ENCODE peak calls at places on chromosome 11, in five cellular contexts. One of them, this sample, is unnamed.
A peak's percentile ranks its signal among the peaks of the same experiment; 100 is the strongest.

GRCh38 chr11:46183819-46184218 is 62.6 kb upstream of the PHF21A start:
- DNase-seq in lung: no peak
- DNase-seq in cardiac fibroblast: no peak
- DNase-seq in choroid plexus epithelial cell: peak; percentile 73
- DNase-seq in bronchial epithelial cell: peak; percentile 91
- DNase-seq in this sample: peak; percentile 4

GRCh38 chr11:64720640-64721358 is 2.2 kb downstream of the NRXN2 start:
- DNase-seq in lung: no peak
- DNase-seq in cardiac fibroblast: no peak
- DNase-seq in choroid plexus epithelial cell: no peak
- DNase-seq in bronchial epithelial cell: no peak
- DNase-seq in this sample: no peak

GRCh38 chr11:46298699-46299424 is 21.4 kb downstream of the CREB3L1 start:
- DNase-seq in lung: no peak
- DNase-seq in cardiac fibroblast: peak; percentile 75
- DNase-seq in choroid plexus epithelial cell: peak; percentile 89
- DNase-seq in bronchial epithelial cell: peak; percentile 90
- DNase-seq in this sample: peak; percentile 85

GRCh38 chr11:120798854-120799253 is 225.0 kb upstream of the TBCEL start:
- DNase-seq in lung: no peak
- DNase-seq in cardiac fibroblast: no peak
- DNase-seq in choroid plexus epithelial cell: no peak
- DNase-seq in bronchial epithelial cell: no peak
- DNase-seq in this sample: no peak

GRCh38 chr11:89321401-89321800 is 143.7 kb downstream of the TYR start:
- DNase-seq in lung: no peak
- DNase-seq in cardiac fibroblast: no peak
- DNase-seq in choroid plexus epithelial cell: no peak
- DNase-seq in bronchial epithelial cell: peak; percentile 57
- DNase-seq in this sample: peak; percentile 48

GRCh38 chr11:130428692-130429681 is 578 bp upstream of the ADAMTS8 start:
- DNase-seq in lung: no peak
- DNase-seq in cardiac fibroblast: no peak
- DNase-seq in choroid plexus epithelial cell: no peak
- DNase-seq in bronchial epithelial cell: no peak
- DNase-seq in this sample: no peak

GRCh38 chr11:5364214-5364613 is 12.9 kb downstream of the OR51B6 start:
- DNase-seq in lung: no peak
- DNase-seq in cardiac fibroblast: peak; percentile 65
- DNase-seq in choroid plexus epithelial cell: peak; percentile 91
- DNase-seq in bronchial epithelial cell: no peak
- DNase-seq in this sample: peak; percentile 73

GRCh38 chr11:69327741-69328191 is 33.8 kb downstream of the MYEOV start:
- DNase-seq in lung: no peak
- DNase-seq in cardiac fibroblast: no peak
- DNase-seq in choroid plexus epithelial cell: no peak
- DNase-seq in bronchial epithelial cell: no peak
- DNase-seq in this sample: no peak

GRCh38 chr11:102197759-102198158 is 87.5 kb downstream of the YAP1 start:
- DNase-seq in lung: no peak
- DNase-seq in cardiac fibroblast: no peak
- DNase-seq in choroid plexus epithelial cell: no peak
- DNase-seq in bronchial epithelial cell: no peak
- DNase-seq in this sample: no peak

GRCh38 chr11:62707277-62707771 is at the start of the genes BSCL2 and GNG3:
- DNase-seq in lung: no peak
- DNase-seq in cardiac fibroblast: no peak
- DNase-seq in choroid plexus epithelial cell: no peak
- DNase-seq in bronchial epithelial cell: no peak
- DNase-seq in this sample: no peak

GRCh38 chr11:68750197-68750987 is 928 bp downstream of the TESMIN start:
- DNase-seq in lung: no peak
- DNase-seq in cardiac fibroblast: no peak
- DNase-seq in choroid plexus epithelial cell: no peak
- DNase-seq in bronchial epithelial cell: no peak
- DNase-seq in this sample: no peak

GRCh38 chr11:69965821-69966582 is 112.1 kb upstream of the ANO1 start:
- DNase-seq in lung: no peak
- DNase-seq in cardiac fibroblast: no peak
- DNase-seq in choroid plexus epithelial cell: no peak
- DNase-seq in bronchial epithelial cell: no peak
- DNase-seq in this sample: no peak

GRCh38 chr11:123704341-123704740 is 37.1 kb downstream of the ZNF202 start:
- DNase-seq in lung: no peak
- DNase-seq in cardiac fibroblast: no peak
- DNase-seq in choroid plexus epithelial cell: no peak
- DNase-seq in bronchial epithelial cell: no peak
- DNase-seq in this sample: no peak

GRCh38 chr11:3170756-3171670 is 5.9 kb upstream of the OSBPL5 start:
- DNase-seq in lung: no peak
- DNase-seq in cardiac fibroblast: no peak
- DNase-seq in choroid plexus epithelial cell: no peak
- DNase-seq in bronchial epithelial cell: no peak
- DNase-seq in this sample: no peak

GRCh38 chr11:47979378-47980092 is 824 bp upstream of the PTPRJ start:
- DNase-seq in lung: no peak
- DNase-seq in cardiac fibroblast: no peak
- DNase-seq in choroid plexus epithelial cell: no peak
- DNase-seq in bronchial epithelial cell: no peak
- DNase-seq in this sample: no peak

GRCh38 chr11:18713646-18714442 is 12.1 kb downstream of the IGSF22 start:
- DNase-seq in lung: no peak
- DNase-seq in cardiac fibroblast: no peak
- DNase-seq in choroid plexus epithelial cell: no peak
- DNase-seq in bronchial epithelial cell: no peak
- DNase-seq in this sample: no peak

GRCh38 chr11:111403021-111403725 is 24.1 kb upstream of the POU2AF1 start:
- DNase-seq in lung: no peak
- DNase-seq in cardiac fibroblast: no peak
- DNase-seq in choroid plexus epithelial cell: no peak
- DNase-seq in bronchial epithelial cell: no peak
- DNase-seq in this sample: no peak

GRCh38 chr11:44382648-44383240 is 72.8 kb upstream of the ALX4 start:
- DNase-seq in lung: no peak
- DNase-seq in cardiac fibroblast: no peak
- DNase-seq in choroid plexus epithelial cell: no peak
- DNase-seq in bronchial epithelial cell: no peak
- DNase-seq in this sample: no peak

GRCh38 chr11:69398529-69399492 is 82.7 kb upstream of the LINC01488 start:
- DNase-seq in lung: no peak
- DNase-seq in cardiac fibroblast: peak; percentile 30
- DNase-seq in choroid plexus epithelial cell: peak; percentile 21
- DNase-seq in bronchial epithelial cell: peak; percentile 88
- DNase-seq in this sample: no peak

GRCh38 chr11:33396361-33396760 is 139.2 kb downstream of the HIPK3 start:
- DNase-seq in lung: no peak
- DNase-seq in cardiac fibroblast: no peak
- DNase-seq in choroid plexus epithelial cell: no peak
- DNase-seq in bronchial epithelial cell: no peak
- DNase-seq in this sample: no peak

GRCh38 chr11:118322721-118323120 is 18.2 kb downstream of the CD3E start:
- DNase-seq in lung: no peak
- DNase-seq in cardiac fibroblast: no peak
- DNase-seq in choroid plexus epithelial cell: no peak
- DNase-seq in bronchial epithelial cell: no peak
- DNase-seq in this sample: no peak

GRCh38 chr11:82790723-82791487 is 57.2 kb upstream of the FAM181B start:
- DNase-seq in lung: no peak
- DNase-seq in cardiac fibroblast: peak; percentile 5
- DNase-seq in choroid plexus epithelial cell: no peak
- DNase-seq in bronchial epithelial cell: no peak
- DNase-seq in this sample: peak; percentile 2

GRCh38 chr11:11251394-11251970 is 101.6 kb downstream of the CSNK2A3 start:
- DNase-seq in lung: no peak
- DNase-seq in cardiac fibroblast: no peak
- DNase-seq in choroid plexus epithelial cell: no peak
- DNase-seq in bronchial epithelial cell: no peak
- DNase-seq in this sample: no peak

GRCh38 chr11:114163830-114164401 is 104.4 kb downstream of the ZBTB16 start:
- DNase-seq in lung: no peak
- DNase-seq in cardiac fibroblast: peak; percentile 69
- DNase-seq in choroid plexus epithelial cell: peak; percentile 77
- DNase-seq in bronchial epithelial cell: no peak
- DNase-seq in this sample: peak; percentile 61

GRCh38 chr11:129546266-129546665 is 170.6 kb downstream of the BARX2 start:
- DNase-seq in lung: no peak
- DNase-seq in cardiac fibroblast: no peak
- DNase-seq in choroid plexus epithelial cell: no peak
- DNase-seq in bronchial epithelial cell: peak; percentile 7
- DNase-seq in this sample: no peak

GRCh38 chr11:92527467-92527866 is 302.8 kb downstream of the FAT3 start:
- DNase-seq in lung: no peak
- DNase-seq in cardiac fibroblast: peak; percentile 1
- DNase-seq in choroid plexus epithelial cell: peak; percentile 3
- DNase-seq in bronchial epithelial cell: no peak
- DNase-seq in this sample: peak; percentile 0

DNA sequence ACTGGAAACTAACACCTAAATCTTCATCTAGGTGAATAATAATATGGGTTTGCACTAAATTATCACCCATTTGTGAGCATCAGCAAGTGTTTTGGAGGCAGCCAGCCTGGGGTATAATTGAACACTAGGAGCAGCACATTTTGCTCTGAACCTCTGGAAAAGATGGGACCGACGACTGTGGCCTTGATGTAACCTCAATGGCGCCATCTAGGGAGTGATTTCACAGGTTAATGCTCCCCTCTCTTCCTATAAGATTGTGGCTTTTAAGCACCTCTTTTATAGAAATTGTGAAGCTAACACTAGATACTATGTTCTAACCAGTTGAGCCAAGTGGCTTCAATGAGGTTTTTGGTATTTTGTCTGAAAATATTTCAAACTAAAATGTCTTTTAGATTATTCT is 203.7 kb downstream of the NELL1 start:
- DNase-seq in lung: no peak
- DNase-seq in cardiac fibroblast: no peak
- DNase-seq in choroid plexus epithelial cell: no peak
- DNase-seq in bronchial epithelial cell: peak; percentile 15
- DNase-seq in this sample: no peak
- TF ChIP-seq CTCF in lung: no peak
- TF ChIP-seq CTCF in cardiac fibroblast: no peak
- TF ChIP-seq CTCF in choroid plexus epithelial cell: no peak
- TF ChIP-seq CTCF in bronchial epithelial cell: no peak
- TF ChIP-seq CTCF in this sample: no peak

DNA sequence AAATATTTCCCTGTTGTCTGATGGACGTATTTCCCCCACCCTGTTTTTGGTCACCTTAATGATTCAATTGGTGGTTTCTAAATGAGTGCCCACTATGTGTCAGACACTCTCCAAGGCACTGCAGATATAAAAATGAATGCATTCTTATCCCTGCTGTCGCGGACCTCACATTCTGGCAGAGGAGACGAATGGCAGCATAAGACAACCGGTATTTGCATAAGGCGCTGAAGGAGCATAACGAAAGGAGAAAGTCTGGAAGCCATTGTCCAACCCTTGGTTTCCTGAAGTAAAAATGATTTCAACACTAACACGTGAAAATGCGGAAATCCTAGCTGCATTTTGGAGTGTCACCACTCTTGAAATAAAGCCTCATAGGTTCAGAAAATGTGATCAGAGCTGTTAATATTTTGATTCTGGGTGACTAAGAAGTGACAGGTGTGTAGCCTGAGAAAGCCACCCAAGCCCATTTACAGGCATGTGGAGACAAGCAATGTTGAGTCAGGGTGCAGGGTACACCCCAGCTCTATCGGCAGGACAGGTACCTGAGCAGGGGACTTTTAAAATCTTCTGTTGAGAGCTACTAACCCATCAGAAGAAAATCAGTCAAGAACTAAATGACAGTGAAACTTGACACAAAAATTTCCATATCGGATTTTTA is 10.1 kb upstream of the GAB2 start:
- DNase-seq in lung: no peak
- DNase-seq in cardiac fibroblast: no peak
- DNase-seq in choroid plexus epithelial cell: no peak
- DNase-seq in bronchial epithelial cell: peak; percentile 81
- DNase-seq in this sample: no peak
- H3K4me3 ChIP-seq in lung: no peak overlapping the region
- H3K4me3 ChIP-seq in cardiac fibroblast: no peak overlapping the region
- H3K4me3 ChIP-seq in choroid plexus epithelial cell: no peak overlapping the region
- H3K4me3 ChIP-seq in bronchial epithelial cell: no peak overlapping the region
- H3K4me3 ChIP-seq in this sample: no peak overlapping the region

GRCh38 chr11:77346906-77347603 is 45.6 kb upstream of the GDPD4 start:
- DNase-seq in lung: no peak
- DNase-seq in cardiac fibroblast: peak; percentile 33
- DNase-seq in choroid plexus epithelial cell: peak; percentile 69
- DNase-seq in bronchial epithelial cell: no peak
- DNase-seq in this sample: peak; percentile 44

GRCh38 chr11:77347962-77348361 is 46.5 kb upstream of the GDPD4 start:
- DNase-seq in lung: no peak
- DNase-seq in cardiac fibroblast: no peak
- DNase-seq in choroid plexus epithelial cell: no peak
- DNase-seq in bronchial epithelial cell: no peak
- DNase-seq in this sample: no peak

GRCh38 chr11:77351281-77351905 is 49.9 kb upstream of the GDPD4 start:
- DNase-seq in lung: no peak
- DNase-seq in cardiac fibroblast: peak; percentile 12
- DNase-seq in choroid plexus epithelial cell: peak; percentile 23
- DNase-seq in bronchial epithelial cell: peak; percentile 89
- DNase-seq in this sample: peak; percentile 48

GRCh38 chr11:77340501-77340900 is 39.0 kb upstream of the GDPD4 start:
- DNase-seq in lung: no peak
- DNase-seq in cardiac fibroblast: peak; percentile 28
- DNase-seq in choroid plexus epithelial cell: no peak
- DNase-seq in bronchial epithelial cell: no peak
- DNase-seq in this sample: peak; percentile 46

GRCh38 chr11:77345621-77346020 is 44.1 kb upstream of the GDPD4 start:
- DNase-seq in lung: no peak
- DNase-seq in cardiac fibroblast: peak; percentile 31
- DNase-seq in choroid plexus epithelial cell: peak; percentile 23
- DNase-seq in bronchial epithelial cell: no peak
- DNase-seq in this sample: peak; percentile 47
- TF ChIP-seq CTCF in lung: no peak
- TF ChIP-seq CTCF in cardiac fibroblast: no peak
- TF ChIP-seq CTCF in choroid plexus epithelial cell: no peak
- TF ChIP-seq CTCF in bronchial epithelial cell: no peak
- TF ChIP-seq CTCF in this sample: no peak

DNA sequence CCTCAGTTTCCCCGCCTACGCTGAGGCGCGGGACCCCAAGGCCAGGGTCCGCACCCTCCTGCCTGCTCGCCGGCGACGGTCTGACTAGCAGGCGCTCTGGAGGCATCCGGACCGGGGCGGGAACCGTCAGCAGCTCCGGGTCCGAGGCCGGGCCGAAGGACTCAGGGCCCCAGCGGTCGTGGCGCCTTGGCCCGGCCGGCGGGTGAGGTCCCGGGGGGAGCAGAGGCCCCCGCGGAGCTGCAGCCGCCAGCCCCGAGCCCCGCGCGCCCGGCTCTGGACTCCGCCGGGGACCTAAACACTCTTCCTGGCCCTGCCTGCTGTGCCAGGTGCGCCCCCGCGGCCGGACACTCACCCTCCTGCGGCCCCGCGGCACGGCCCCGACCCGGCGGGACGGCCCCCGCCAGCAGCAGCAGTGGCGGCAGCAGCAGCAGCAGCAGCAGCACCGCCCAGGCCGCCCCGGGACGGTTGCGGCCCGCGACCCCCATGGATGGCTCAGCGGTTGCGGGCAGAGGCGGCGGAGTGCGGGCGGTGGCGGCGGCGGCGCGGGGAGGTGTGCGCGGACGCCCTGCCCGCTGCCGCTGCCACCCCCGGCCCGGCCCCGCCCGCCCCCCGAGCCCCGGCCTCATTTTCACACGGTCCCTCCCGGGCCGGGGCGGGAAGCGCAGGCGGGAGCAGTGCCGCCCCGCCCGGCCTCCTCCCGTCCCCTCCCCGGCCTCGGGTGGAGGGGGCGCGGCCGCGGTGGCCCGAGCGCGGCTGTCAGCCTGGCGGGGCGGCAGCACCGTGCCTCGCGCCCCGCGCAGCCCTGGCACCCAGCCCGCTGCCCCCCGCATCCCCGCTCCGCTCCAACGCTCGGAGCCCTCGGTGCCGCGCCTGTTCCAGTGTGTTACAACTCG is at the start of gene SCUBE2:
- DNase-seq in lung: no peak
- DNase-seq in cardiac fibroblast: no peak
- DNase-seq in choroid plexus epithelial cell: no peak
- DNase-seq in bronchial epithelial cell: no peak
- DNase-seq in this sample: no peak
- H3K4me3 ChIP-seq in lung: peak within 1 kb of the TSS; percentile 18
- H3K4me3 ChIP-seq in cardiac fibroblast: peak within 1 kb of the TSS; percentile 42
- H3K4me3 ChIP-seq in choroid plexus epithelial cell: peak within 1 kb of the TSS; percentile 53
- H3K4me3 ChIP-seq in bronchial epithelial cell: peak within 1 kb of the TSS; percentile 16
- H3K4me3 ChIP-seq in this sample: peak within 1 kb of the TSS; percentile 45